ENCODE peak calls at places on chromosomes 3 and 15, in eight cellular contexts. One of them, this sample, is unnamed.

GRCh38 chr3:159208080-159208479 is 406.2 kb downstream of the MFSD1 start:
- DNase-seq in ELR: peak
- DNase-seq in nephron progenitor cell: no peak
- DNase-seq in KG1: no peak
- DNase-seq in Daoy: no peak
- DNase-seq in DMS79: no peak
- DNase-seq in stimulated activated CD4-positive, alpha-beta T cell treated with anti-CD3 and anti-CD28 coated beads, Interleukin-1b, Interleukin-23, amount 100 ng/mL, for 24 hours: no peak
- DNase-seq in fibroblast of gingiva: no peak
- DNase-seq in this sample: no peak

GRCh38 chr3:40192628-40193027 is 116.9 kb upstream of the EIF1B start:
- DNase-seq in DMS79: no peak
- DNase-seq in ELR: no peak
- DNase-seq in nephron progenitor cell: no peak
- DNase-seq in fibroblast of gingiva: no peak
- DNase-seq in stimulated activated CD4-positive, alpha-beta T cell treated with anti-CD3 and anti-CD28 coated beads, Interleukin-1b, Interleukin-23, amount 100 ng/mL, for 24 hours: no peak
- DNase-seq in Daoy: no peak
- DNase-seq in KG1: no peak
- DNase-seq in this sample: no peak

GRCh38 chr15:101477851-101478353 is 11.6 kb downstream of the PCSK6 start:
- DNase-seq in ELR: no peak
- DNase-seq in KG1: no peak
- DNase-seq in fibroblast of gingiva: no peak
- DNase-seq in nephron progenitor cell: no peak
- DNase-seq in Daoy: no peak
- DNase-seq in DMS79: no peak
- DNase-seq in stimulated activated CD4-positive, alpha-beta T cell treated with anti-CD3 and anti-CD28 coated beads, Interleukin-1b, Interleukin-23, amount 100 ng/mL, for 24 hours: no peak
- DNase-seq in this sample: no peak

GRCh38 chr3:48656061-48656840 is 6.4 kb downstream of the CELSR3 start:
- DNase-seq in fibroblast of gingiva: peak
- DNase-seq in stimulated activated CD4-positive, alpha-beta T cell treated with anti-CD3 and anti-CD28 coated beads, Interleukin-1b, Interleukin-23, amount 100 ng/mL, for 24 hours: peak
- DNase-seq in KG1: peak
- DNase-seq in Daoy: peak
- DNase-seq in nephron progenitor cell: peak
- DNase-seq in ELR: peak
- DNase-seq in DMS79: no peak
- DNase-seq in this sample: no peak

GRCh38 chr3:34015204-34016142 is 217.0 kb downstream of the PDCD6IP start:
- DNase-seq in ELR: peak
- DNase-seq in DMS79: no peak
- DNase-seq in nephron progenitor cell: no peak
- DNase-seq in Daoy: peak
- DNase-seq in KG1: no peak
- DNase-seq in fibroblast of gingiva: no peak
- DNase-seq in stimulated activated CD4-positive, alpha-beta T cell treated with anti-CD3 and anti-CD28 coated beads, Interleukin-1b, Interleukin-23, amount 100 ng/mL, for 24 hours: no peak
- DNase-seq in this sample: no peak

GRCh38 chr3:4417449-4417848 is 49.6 kb downstream of the SUMF1 start:
- DNase-seq in Daoy: peak
- DNase-seq in fibroblast of gingiva: peak
- DNase-seq in stimulated activated CD4-positive, alpha-beta T cell treated with anti-CD3 and anti-CD28 coated beads, Interleukin-1b, Interleukin-23, amount 100 ng/mL, for 24 hours: no peak
- DNase-seq in ELR: peak
- DNase-seq in nephron progenitor cell: no peak
- DNase-seq in DMS79: no peak
- DNase-seq in KG1: no peak
- DNase-seq in this sample: peak

GRCh38 chr3:10319804-10320203 is 1.1 kb downstream of the SEC13 start:
- DNase-seq in nephron progenitor cell: no peak
- DNase-seq in DMS79: no peak
- DNase-seq in stimulated activated CD4-positive, alpha-beta T cell treated with anti-CD3 and anti-CD28 coated beads, Interleukin-1b, Interleukin-23, amount 100 ng/mL, for 24 hours: no peak
- DNase-seq in Daoy: no peak
- DNase-seq in fibroblast of gingiva: peak
- DNase-seq in ELR: no peak
- DNase-seq in KG1: no peak
- DNase-seq in this sample: no peak

GRCh38 chr3:49295489-49296058 is 18.5 kb upstream of the C3orf62 start:
- DNase-seq in Daoy: no peak
- DNase-seq in ELR: peak
- DNase-seq in DMS79: no peak
- DNase-seq in fibroblast of gingiva: peak
- DNase-seq in stimulated activated CD4-positive, alpha-beta T cell treated with anti-CD3 and anti-CD28 coated beads, Interleukin-1b, Interleukin-23, amount 100 ng/mL, for 24 hours: no peak
- DNase-seq in nephron progenitor cell: peak
- DNase-seq in KG1: no peak
- DNase-seq in this sample: no peak

GRCh38 chr15:99707481-99708270 is 25.6 kb downstream of the LYSMD4 start:
- DNase-seq in DMS79: no peak
- DNase-seq in KG1: no peak
- DNase-seq in nephron progenitor cell: no peak
- DNase-seq in ELR: peak
- DNase-seq in stimulated activated CD4-positive, alpha-beta T cell treated with anti-CD3 and anti-CD28 coated beads, Interleukin-1b, Interleukin-23, amount 100 ng/mL, for 24 hours: no peak
- DNase-seq in Daoy: peak
- DNase-seq in fibroblast of gingiva: peak
- DNase-seq in this sample: no peak

GRCh38 chr3:151431940-151432339 is 28.9 kb downstream of the IGSF10 start:
- DNase-seq in ELR: peak
- DNase-seq in DMS79: no peak
- DNase-seq in Daoy: peak
- DNase-seq in fibroblast of gingiva: no peak
- DNase-seq in KG1: no peak
- DNase-seq in nephron progenitor cell: no peak
- DNase-seq in stimulated activated CD4-positive, alpha-beta T cell treated with anti-CD3 and anti-CD28 coated beads, Interleukin-1b, Interleukin-23, amount 100 ng/mL, for 24 hours: no peak
- DNase-seq in this sample: no peak

GRCh38 chr15:70430029-70430428 is 332.3 kb upstream of the TLE3 start:
- DNase-seq in ELR: peak
- DNase-seq in stimulated activated CD4-positive, alpha-beta T cell treated with anti-CD3 and anti-CD28 coated beads, Interleukin-1b, Interleukin-23, amount 100 ng/mL, for 24 hours: no peak
- DNase-seq in fibroblast of gingiva: no peak
- DNase-seq in KG1: no peak
- DNase-seq in Daoy: no peak
- DNase-seq in nephron progenitor cell: no peak
- DNase-seq in DMS79: no peak
- DNase-seq in this sample: no peak

GRCh38 chr15:44535509-44536297 is 1.2 kb upstream of the EIF3J start:
- DNase-seq in ELR: peak
- DNase-seq in Daoy: peak
- DNase-seq in DMS79: no peak
- DNase-seq in fibroblast of gingiva: peak
- DNase-seq in nephron progenitor cell: peak
- DNase-seq in KG1: no peak
- DNase-seq in stimulated activated CD4-positive, alpha-beta T cell treated with anti-CD3 and anti-CD28 coated beads, Interleukin-1b, Interleukin-23, amount 100 ng/mL, for 24 hours: no peak
- DNase-seq in this sample: no peak

GRCh38 chr3:122101646-122102045 is 46.5 kb downstream of the CD86 start:
- DNase-seq in fibroblast of gingiva: peak
- DNase-seq in KG1: peak
- DNase-seq in stimulated activated CD4-positive, alpha-beta T cell treated with anti-CD3 and anti-CD28 coated beads, Interleukin-1b, Interleukin-23, amount 100 ng/mL, for 24 hours: no peak
- DNase-seq in DMS79: peak
- DNase-seq in ELR: peak
- DNase-seq in Daoy: peak
- DNase-seq in nephron progenitor cell: no peak
- DNase-seq in this sample: peak

GRCh38 chr15:29692527-29692926 is 129.7 kb downstream of the TJP1 start:
- DNase-seq in ELR: no peak
- DNase-seq in fibroblast of gingiva: no peak
- DNase-seq in KG1: no peak
- DNase-seq in nephron progenitor cell: no peak
- DNase-seq in stimulated activated CD4-positive, alpha-beta T cell treated with anti-CD3 and anti-CD28 coated beads, Interleukin-1b, Interleukin-23, amount 100 ng/mL, for 24 hours: no peak
- DNase-seq in Daoy: no peak
- DNase-seq in DMS79: no peak
- DNase-seq in this sample: no peak

GRCh38 chr3:105496343-105496742 is 129.6 kb downstream of the ALCAM start:
- DNase-seq in stimulated activated CD4-positive, alpha-beta T cell treated with anti-CD3 and anti-CD28 coated beads, Interleukin-1b, Interleukin-23, amount 100 ng/mL, for 24 hours: no peak
- DNase-seq in nephron progenitor cell: no peak
- DNase-seq in Daoy: no peak
- DNase-seq in KG1: no peak
- DNase-seq in DMS79: no peak
- DNase-seq in ELR: no peak
- DNase-seq in fibroblast of gingiva: no peak
- DNase-seq in this sample: no peak

GRCh38 chr3:14507345-14507741 is 32.8 kb downstream of the GRIP2 start:
- DNase-seq in nephron progenitor cell: no peak
- DNase-seq in ELR: no peak
- DNase-seq in DMS79: no peak
- DNase-seq in Daoy: no peak
- DNase-seq in stimulated activated CD4-positive, alpha-beta T cell treated with anti-CD3 and anti-CD28 coated beads, Interleukin-1b, Interleukin-23, amount 100 ng/mL, for 24 hours: no peak
- DNase-seq in KG1: no peak
- DNase-seq in fibroblast of gingiva: no peak
- DNase-seq in this sample: no peak

GRCh38 chr15:87118424-87118823 is 1038.8 kb downstream of the AGBL1 start:
- DNase-seq in DMS79: no peak
- DNase-seq in stimulated activated CD4-positive, alpha-beta T cell treated with anti-CD3 and anti-CD28 coated beads, Interleukin-1b, Interleukin-23, amount 100 ng/mL, for 24 hours: no peak
- DNase-seq in nephron progenitor cell: peak
- DNase-seq in KG1: no peak
- DNase-seq in Daoy: no peak
- DNase-seq in ELR: no peak
- DNase-seq in fibroblast of gingiva: no peak
- DNase-seq in this sample: no peak

GRCh38 chr15:66043264-66043663 is 174.0 kb downstream of the RAB11A start:
- DNase-seq in DMS79: no peak
- DNase-seq in fibroblast of gingiva: no peak
- DNase-seq in Daoy: no peak
- DNase-seq in stimulated activated CD4-positive, alpha-beta T cell treated with anti-CD3 and anti-CD28 coated beads, Interleukin-1b, Interleukin-23, amount 100 ng/mL, for 24 hours: no peak
- DNase-seq in nephron progenitor cell: no peak
- DNase-seq in KG1: no peak
- DNase-seq in ELR: no peak
- DNase-seq in this sample: peak